ENCODE peak calls at places on chromosomes 13 and 19, in four cellular contexts. One of them, this sample, is unnamed.
A peak's percentile ranks its signal among the peaks of the same experiment; 100 is the strongest.

GRCh38 chr13:44125943-44126469 is 246.3 kb downstream of the LACC1 start:
- DNase-seq in H9: no peak
- DNase-seq in H1: no peak
- DNase-seq in IMR-90: peak; percentile 93
- DNase-seq in this sample: no peak

GRCh38 chr19:17526922-17527321 is 15.5 kb downstream of the PGLS start:
- DNase-seq in H9: no peak
- DNase-seq in H1: no peak
- DNase-seq in IMR-90: no peak
- DNase-seq in this sample: no peak

GRCh38 chr19:18417250-18418033 is 1.8 kb upstream of the SSBP4 start:
- DNase-seq in H9: peak; percentile 85
- DNase-seq in H1: peak; percentile 85
- DNase-seq in IMR-90: peak; percentile 73
- DNase-seq in this sample: peak; percentile 94

GRCh38 chr13:90205081-90205480 is 1142.4 kb upstream of the MIR17HG start:
- DNase-seq in H9: no peak
- DNase-seq in H1: no peak
- DNase-seq in IMR-90: no peak
- DNase-seq in this sample: no peak

GRCh38 chr13:98158172-98158907 is 15.4 kb downstream of the FARP1 start:
- DNase-seq in H9: no peak
- DNase-seq in H1: no peak
- DNase-seq in IMR-90: no peak
- DNase-seq in this sample: no peak

GRCh38 chr19:17821190-17821589 is at the start of gene INSL3:
- DNase-seq in H9: no peak
- DNase-seq in H1: no peak
- DNase-seq in IMR-90: no peak
- DNase-seq in this sample: no peak

GRCh38 chr13:83618966-83619365 is 263.3 kb downstream of the SLITRK1 start:
- DNase-seq in H9: no peak
- DNase-seq in H1: no peak
- DNase-seq in IMR-90: no peak
- DNase-seq in this sample: no peak

GRCh38 chr19:50268046-50268445 is 61.1 kb downstream of the KCNC3 start:
- DNase-seq in H9: no peak
- DNase-seq in H1: no peak
- DNase-seq in IMR-90: no peak
- DNase-seq in this sample: no peak

GRCh38 chr13:40440990-40441820 is 225.2 kb downstream of the FOXO1 start:
- DNase-seq in H9: no peak
- DNase-seq in H1: no peak
- DNase-seq in IMR-90: no peak
- DNase-seq in this sample: no peak

GRCh38 chr13:39783051-39783450 is 127.6 kb downstream of the COG6 start:
- DNase-seq in H9: no peak
- DNase-seq in H1: no peak
- DNase-seq in IMR-90: no peak
- DNase-seq in this sample: no peak

GRCh38 chr13:81409284-81409683 is 1068.4 kb upstream of the SPRY2 start:
- DNase-seq in H9: no peak
- DNase-seq in H1: no peak
- DNase-seq in IMR-90: no peak
- DNase-seq in this sample: no peak

GRCh38 chr19:33446156-33446917 is 72.8 kb downstream of the CEBPG start:
- DNase-seq in H9: no peak
- DNase-seq in H1: no peak
- DNase-seq in IMR-90: peak; percentile 57
- DNase-seq in this sample: no peak

GRCh38 chr19:33731886-33732285 is 64.8 kb upstream of the KCTD15 start:
- DNase-seq in H9: no peak
- DNase-seq in H1: no peak
- DNase-seq in IMR-90: no peak
- DNase-seq in this sample: no peak

GRCh38 chr13:114054269-114054668 is 78.2 kb downstream of the RASA3 start:
- DNase-seq in H9: no peak
- DNase-seq in H1: no peak
- DNase-seq in IMR-90: no peak
- DNase-seq in this sample: peak; percentile 50

GRCh38 chr19:45822716-45823115 is 7.6 kb upstream of the RSPH6A start:
- DNase-seq in H9: no peak
- DNase-seq in H1: no peak
- DNase-seq in IMR-90: no peak
- DNase-seq in this sample: no peak

GRCh38 chr13:28574617-28575142 is 79.8 kb upstream of the FLT1 start:
- DNase-seq in H9: no peak
- DNase-seq in H1: no peak
- DNase-seq in IMR-90: peak; percentile 100
- DNase-seq in this sample: peak; percentile 30

GRCh38 chr13:29594310-29594709 is 1.2 kb downstream of the SLC7A1 start:
- DNase-seq in H9: no peak
- DNase-seq in H1: no peak
- DNase-seq in IMR-90: peak; percentile 91
- DNase-seq in this sample: peak; percentile 71

GRCh38 chr19:35743640-35744306 is 1.4 kb downstream of the U2AF1L4 start:
- DNase-seq in H9: no peak
- DNase-seq in H1: no peak
- DNase-seq in IMR-90: no peak
- DNase-seq in this sample: no peak

GRCh38 chr13:83229574-83230300 is 652.5 kb downstream of the SLITRK1 start:
- DNase-seq in H9: no peak
- DNase-seq in H1: no peak
- DNase-seq in IMR-90: peak; percentile 40
- DNase-seq in this sample: no peak

GRCh38 chr13:22214184-22214583 is 543.3 kb downstream of the FGF9 start:
- DNase-seq in H9: no peak
- DNase-seq in H1: no peak
- DNase-seq in IMR-90: no peak
- DNase-seq in this sample: no peak

GRCh38 chr19:3743486-3743885 is 18.0 kb downstream of the APBA3 start:
- DNase-seq in H9: no peak
- DNase-seq in H1: no peak
- DNase-seq in IMR-90: no peak
- DNase-seq in this sample: peak; percentile 25

GRCh38 chr13:110874508-110874960 is 40.3 kb downstream of the ANKRD10 start:
- DNase-seq in H9: peak; percentile 88
- DNase-seq in H1: peak; percentile 93
- DNase-seq in IMR-90: peak; percentile 46
- DNase-seq in this sample: peak; percentile 76

GRCh38 chr19:34506026-34506370 is 24.4 kb downstream of the WTIP start:
- DNase-seq in H9: no peak
- DNase-seq in H1: no peak
- DNase-seq in IMR-90: no peak
- DNase-seq in this sample: no peak

GRCh38 chr13:112101360-112101930 is 34.5 kb downstream of the SOX1 start:
- DNase-seq in H9: no peak
- DNase-seq in H1: no peak
- DNase-seq in IMR-90: no peak
- DNase-seq in this sample: no peak

GRCh38 chr19:4583961-4584669 is 24.6 kb upstream of the SEMA6B start:
- DNase-seq in H9: peak; percentile 67
- DNase-seq in H1: peak; percentile 95
- DNase-seq in IMR-90: no peak
- DNase-seq in this sample: peak; percentile 54

GRCh38 chr13:76936736-76937135 is 11.6 kb upstream of the ACOD1 start:
- DNase-seq in H9: no peak
- DNase-seq in H1: no peak
- DNase-seq in IMR-90: no peak
- DNase-seq in this sample: no peak

GRCh38 chr19:11263726-11264125 is 1.4 kb upstream of the DOCK6 start:
- DNase-seq in H9: no peak
- DNase-seq in H1: no peak
- DNase-seq in IMR-90: no peak
- DNase-seq in this sample: no peak

GRCh38 chr19:11261431-11261901 is 858 bp downstream of the DOCK6 start:
- DNase-seq in H9: no peak
- DNase-seq in H1: peak; percentile 61
- DNase-seq in IMR-90: no peak
- DNase-seq in this sample: peak; percentile 40

GRCh38 chr19:11264452-11265176 is 2.3 kb upstream of the DOCK6 start:
- DNase-seq in H9: peak; percentile 84
- DNase-seq in H1: peak; percentile 63
- DNase-seq in IMR-90: no peak
- DNase-seq in this sample: peak; percentile 77

GRCh38 chr19:11260996-11261395 is 1.3 kb downstream of the DOCK6 start:
- DNase-seq in H9: no peak
- DNase-seq in H1: no peak
- DNase-seq in IMR-90: no peak
- DNase-seq in this sample: no peak

GRCh38 chr19:11261902-11262839 is at the start of gene DOCK6:
- DNase-seq in H9: peak; percentile 45
- DNase-seq in H1: peak; percentile 78
- DNase-seq in IMR-90: no peak
- DNase-seq in this sample: peak; percentile 30
- H4K8ac ChIP-seq in H9: no peak within 1 kb of the TSS
- H4K8ac ChIP-seq in H1: peak within 1 kb of the TSS; percentile 93
- H4K8ac ChIP-seq in IMR-90: peak within 1 kb of the TSS; percentile 94
- H4K8ac ChIP-seq in this sample: peak within 1 kb of the TSS; percentile 91

GRCh38 chr19:16159655-16160054 is 13.7 kb downstream of the CIB3 start:
- DNase-seq in H9: no peak
- DNase-seq in H1: no peak
- DNase-seq in IMR-90: no peak
- DNase-seq in this sample: no peak

GRCh38 chr19:16155128-16155527 is 11.6 kb downstream of the HSH2D start:
- DNase-seq in H9: no peak
- DNase-seq in H1: no peak
- DNase-seq in IMR-90: no peak
- DNase-seq in this sample: no peak

GRCh38 chr19:16157601-16158000 is 14.1 kb downstream of the HSH2D start:
- DNase-seq in H9: no peak
- DNase-seq in H1: no peak
- DNase-seq in IMR-90: no peak
- DNase-seq in this sample: no peak

GRCh38 chr19:16154557-16154956 is 11.1 kb downstream of the HSH2D start:
- DNase-seq in H9: no peak
- DNase-seq in H1: no peak
- DNase-seq in IMR-90: no peak
- DNase-seq in this sample: no peak

DNA sequence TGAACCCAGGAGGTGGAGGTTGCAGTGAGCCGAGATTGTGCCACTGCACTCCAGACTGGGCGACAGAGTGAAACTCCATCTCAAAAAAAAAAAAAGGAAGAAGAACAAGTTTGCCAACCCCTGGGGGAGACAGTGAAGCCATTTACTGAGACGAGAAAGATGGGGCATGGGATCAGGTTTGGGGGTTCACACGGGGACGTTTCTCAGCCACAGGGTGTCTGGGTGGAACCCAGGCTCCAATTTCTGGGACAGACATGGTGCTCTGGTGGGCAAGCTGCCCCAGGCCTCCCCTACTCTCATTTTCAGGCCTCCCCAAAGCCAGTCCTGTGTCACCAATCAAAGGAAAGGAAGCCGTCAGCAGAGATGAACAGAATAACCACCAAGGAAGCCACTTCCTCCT is 13.4 kb downstream of the HSH2D start:
- DNase-seq in H9: no peak
- DNase-seq in H1: no peak
- DNase-seq in IMR-90: no peak
- DNase-seq in this sample: no peak
- H3K56ac ChIP-seq in H9: no peak overlapping the region
- H3K56ac ChIP-seq in H1: no peak overlapping the region
- H3K56ac ChIP-seq in IMR-90: no peak overlapping the region
- H3K56ac ChIP-seq in this sample: no peak overlapping the region

DNA sequence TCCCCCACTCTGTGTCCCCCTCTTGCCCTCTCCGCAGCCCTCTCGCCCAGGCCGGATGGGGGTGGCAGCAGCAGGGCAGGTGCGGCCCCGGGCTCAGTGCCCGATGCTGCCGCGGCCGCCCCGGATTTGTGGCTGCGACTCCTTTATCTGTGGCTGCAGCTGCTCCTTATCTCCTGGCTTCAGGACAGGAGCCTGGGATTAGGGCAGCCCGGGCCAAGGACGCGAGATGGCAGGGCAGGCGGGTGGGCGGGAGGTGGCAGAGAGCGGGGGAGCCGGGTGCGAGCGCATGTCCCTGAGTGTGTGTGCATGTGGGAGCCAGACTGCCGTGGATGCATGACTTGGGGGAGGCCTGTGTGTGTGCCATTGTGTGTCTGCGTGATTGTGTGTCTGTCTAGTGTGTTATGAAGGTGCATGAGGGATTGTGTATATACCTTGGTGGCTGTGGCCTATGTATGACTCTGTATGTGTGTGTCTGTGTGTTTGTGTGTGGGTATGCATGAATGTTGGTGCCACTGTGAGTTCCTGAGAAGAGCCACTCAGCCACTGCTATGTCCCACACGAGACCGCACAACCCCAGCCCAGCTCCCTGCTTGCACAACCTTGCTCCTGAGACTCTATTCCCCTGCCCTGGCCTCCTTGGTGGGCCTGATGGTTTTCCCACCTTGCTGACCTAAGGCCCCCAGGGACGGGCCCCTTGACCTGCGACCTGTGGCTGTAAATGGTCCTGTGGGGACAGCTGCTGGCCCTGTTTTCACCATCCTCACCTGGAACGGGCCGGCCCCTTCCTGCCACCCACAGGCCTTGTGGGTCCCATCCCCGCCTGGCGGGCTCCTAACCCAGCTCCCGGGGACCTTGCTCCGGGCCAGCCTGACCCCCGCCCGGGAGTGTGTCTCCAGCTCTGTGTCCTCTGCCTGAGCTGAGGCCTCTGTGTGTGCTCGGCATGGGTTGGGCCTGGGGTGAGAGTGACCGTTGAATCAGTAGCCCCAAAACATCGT is 5.3 kb upstream of the NRTN start:
- DNase-seq in H9: no peak
- DNase-seq in H1: no peak
- DNase-seq in IMR-90: no peak
- DNase-seq in this sample: no peak
- H3K9ac ChIP-seq in H9: no peak overlapping the region
- H3K9ac ChIP-seq in H1: no peak overlapping the region
- H3K9ac ChIP-seq in IMR-90: no peak overlapping the region
- H3K9ac ChIP-seq in this sample: no peak overlapping the region

GRCh38 chr19:55258476-55258827 is 365 bp downstream of the PPP6R1 start:
- DNase-seq in H9: no peak
- DNase-seq in H1: no peak
- DNase-seq in IMR-90: no peak
- DNase-seq in this sample: no peak
- H4K8ac ChIP-seq in H9: no peak overlapping the region
- H4K8ac ChIP-seq in H1: peak overlapping the region; percentile 58
- H4K8ac ChIP-seq in IMR-90: peak overlapping the region; percentile 97
- H4K8ac ChIP-seq in this sample: no peak overlapping the region

GRCh38 chr19:30637926-30638325 is 265.7 kb downstream of the ZNF536 start:
- DNase-seq in H9: no peak
- DNase-seq in H1: no peak
- DNase-seq in IMR-90: no peak
- DNase-seq in this sample: no peak
- H3K56ac ChIP-seq in H9: no peak overlapping the region
- H3K56ac ChIP-seq in H1: no peak overlapping the region
- H3K56ac ChIP-seq in IMR-90: no peak overlapping the region
- H3K56ac ChIP-seq in this sample: no peak overlapping the region